ENCODE peak calls at places on chromosomes 2 and 18, in nine cellular contexts. M is pancreas; I is esophagus muscularis mucosa; E is K562; A is H9; D is thyroid gland; P is heart right ventricle; W is CD4-positive, CD25-positive, alpha-beta regulatory T cell; R is CD8-positive, alpha-beta T cell. B is an unnamed sample. For H3K27me3, the result is how much of the 10 kb centered on the place peaks cover.

GRCh38 chr2:108924444-108925251 is 64.4 kb downstream of the EDAR start:
- DNase-seq in M (no peak), I (no peak), E (no peak), A (no peak), D (no peak), P (no peak), W (no peak), R (no peak), B (no peak)

GRCh38 chr2:137168564-137168963 is 403.2 kb downstream of the THSD7B start:
- DNase-seq in M (no peak), I (no peak), E (no peak), A (no peak), D (no peak), P (no peak), W (no peak), R (no peak), B (no peak)

GRCh38 chr2:88038263-88039105 is 17.1 kb downstream of the KRCC1 start:
- DNase-seq in M (no peak), I (no peak), E (no peak), A (no peak), D (no peak), P (no peak), W (no peak), R (no peak), B (no peak)

GRCh38 chr18:22539045-22539444 is 121.3 kb upstream of the CTAGE1 start:
- DNase-seq in M (no peak), I (no peak), E (no peak), A (no peak), D (peak), P (no peak), W (no peak), R (no peak), B (no peak)

GRCh38 chr2:215357660-215358059 is 45.8 kb downstream of the ATIC start:
- DNase-seq in M (no peak), I (no peak), E (no peak), A (no peak), D (no peak), P (no peak), W (no peak), R (no peak), B (no peak)

GRCh38 chr2:239949537-239949936 is 75.6 kb downstream of the NDUFA10 start:
- DNase-seq in M (no peak), I (no peak), E (no peak), A (peak), D (no peak), P (no peak), W (no peak), R (no peak), B (no peak)

GRCh38 chr2:15042824-15043223 is 410.3 kb downstream of the LRATD1 start:
- DNase-seq in M (no peak), I (no peak), E (no peak), A (no peak), D (no peak), P (no peak), W (no peak), R (no peak), B (no peak)

GRCh38 chr2:88671786-88672427 is 19.6 kb upstream of the RPIA start:
- DNase-seq in M (no peak), I (no peak), E (peak), A (peak), D (no peak), P (no peak), W (peak), R (no peak), B (no peak)

GRCh38 chr18:33960393-33960792 is 264.3 kb downstream of the NOL4 start:
- DNase-seq in M (no peak), I (no peak), E (no peak), A (no peak), D (no peak), P (no peak), W (no peak), R (no peak), B (no peak)

GRCh38 chr2:26691140-26691539 is 1.4 kb upstream of the KCNK3 start:
- DNase-seq in M (no peak), I (no peak), E (no peak), A (no peak), D (peak), P (no peak), W (no peak), R (no peak), B (no peak)

GRCh38 chr2:20421988-20422678 is 24.7 kb upstream of the RHOB start:
- DNase-seq in M (peak), I (no peak), E (no peak), A (no peak), D (peak), P (peak), W (no peak), R (no peak), B (no peak)

GRCh38 chr18:24488824-24489493 is 28.5 kb downstream of the HRH4 start:
- DNase-seq in M (no peak), I (no peak), E (peak), A (no peak), D (no peak), P (no peak), W (peak), R (no peak), B (no peak)

GRCh38 chr2:3827673-3828575 is 124.5 kb downstream of the DCDC2C start:
- DNase-seq in M (no peak), I (no peak), E (peak), A (no peak), D (peak), P (peak), W (no peak), R (no peak), B (no peak)

GRCh38 chr2:190822038-190822437 is 58.6 kb upstream of the GLS start:
- DNase-seq in M (no peak), I (no peak), E (no peak), A (no peak), D (no peak), P (no peak), W (no peak), R (no peak), B (no peak)

GRCh38 chr2:181258761-181259160 is 198.4 kb upstream of the ITGA4 start:
- DNase-seq in M (no peak), I (no peak), E (no peak), A (no peak), D (no peak), P (no peak), W (no peak), R (no peak), B (no peak)

GRCh38 chr2:59713577-59713976 is 839.9 kb downstream of the BCL11A start:
- DNase-seq in M (no peak), I (no peak), E (no peak), A (no peak), D (no peak), P (no peak), W (no peak), R (no peak), B (no peak)

GRCh38 chr2:232333361-232334135 is 45.0 kb upstream of the ALPP start:
- DNase-seq in M (no peak), I (no peak), E (peak), A (peak), D (no peak), P (no peak), W (no peak), R (no peak), B (no peak)

GRCh38 chr2:201931955-201932354 is 101.7 kb upstream of the FZD7 start:
- DNase-seq in M (no peak), I (no peak), E (no peak), A (no peak), D (no peak), P (no peak), W (no peak), R (no peak), B (no peak)

GRCh38 chr18:74281011-74281638 is 10.6 kb downstream of the CYB5A start:
- DNase-seq in M (no peak), I (peak), E (no peak), A (peak), D (no peak), P (no peak), W (no peak), R (no peak), B (no peak)

GRCh38 chr2:27485496-27485895 is 4.0 kb downstream of the IFT172 start:
- DNase-seq in M (no peak), I (no peak), E (no peak), A (no peak), D (no peak), P (no peak), W (no peak), R (no peak), B (no peak)

GRCh38 chr2:237901932-237902846 is 42.8 kb downstream of the RAMP1 start:
- DNase-seq in M (no peak), I (no peak), E (no peak), A (peak), D (no peak), P (no peak), W (no peak), R (no peak), B (no peak)

GRCh38 chr2:44184106-44184505 is 15.4 kb downstream of the PPM1B start:
- DNase-seq in M (no peak), I (no peak), E (no peak), A (no peak), D (no peak), P (no peak), W (peak), R (no peak), B (no peak)

GRCh38 chr2:109702250-109702985 is 88.3 kb downstream of the SOWAHC start:
- DNase-seq in M (no peak), I (no peak), E (no peak), A (no peak), D (no peak), P (no peak), W (no peak), R (no peak), B (no peak)

GRCh38 chr2:30756051-30756719 is 51.1 kb downstream of the CAPN13 start:
- DNase-seq in M (no peak), I (no peak), E (peak), A (no peak), D (no peak), P (no peak), W (no peak), R (no peak), B (no peak)

GRCh38 chr2:60299179-60299578 is 254.3 kb downstream of the BCL11A start:
- DNase-seq in M (no peak), I (no peak), E (no peak), A (no peak), D (no peak), P (no peak), W (no peak), R (no peak), B (no peak)

GRCh38 chr2:236512902-236513433 is 56.7 kb upstream of the ACKR3 start:
- DNase-seq in M (peak), I (no peak), E (peak), A (peak), D (peak), P (peak), W (peak), R (peak), B (peak)

GRCh38 chr2:173589604-173590277 is 235.1 kb downstream of the CDCA7 start:
- DNase-seq in M (no peak), I (no peak), E (no peak), A (no peak), D (peak), P (no peak), W (no peak), R (no peak), B (no peak)
- H3K27ac ChIP-seq in M (peak), I (no peak), E (no peak), A (no peak), D (peak), P (no peak), W (no peak), R (no peak), B (no peak)

GRCh38 chr18:49029628-49030027 is 78.9 kb upstream of the SMAD7 start:
- DNase-seq in M (no peak), I (no peak), E (no peak), A (no peak), D (no peak), P (no peak), W (no peak), R (peak), B (no peak)

GRCh38 chr18:49028801-49029506 is 78.2 kb upstream of the SMAD7 start:
- DNase-seq in M (no peak), I (no peak), E (no peak), A (no peak), D (no peak), P (no peak), W (no peak), R (peak), B (no peak)

GRCh38 chr18:49030692-49031443 is 80.1 kb upstream of the SMAD7 start:
- DNase-seq in M (no peak), I (no peak), E (no peak), A (no peak), D (no peak), P (no peak), W (no peak), R (peak), B (no peak)

GRCh38 chr18:49031511-49032188 is 80.9 kb upstream of the SMAD7 start:
- DNase-seq in M (no peak), I (no peak), E (no peak), A (no peak), D (no peak), P (no peak), W (peak), R (peak), B (no peak)

DNA sequence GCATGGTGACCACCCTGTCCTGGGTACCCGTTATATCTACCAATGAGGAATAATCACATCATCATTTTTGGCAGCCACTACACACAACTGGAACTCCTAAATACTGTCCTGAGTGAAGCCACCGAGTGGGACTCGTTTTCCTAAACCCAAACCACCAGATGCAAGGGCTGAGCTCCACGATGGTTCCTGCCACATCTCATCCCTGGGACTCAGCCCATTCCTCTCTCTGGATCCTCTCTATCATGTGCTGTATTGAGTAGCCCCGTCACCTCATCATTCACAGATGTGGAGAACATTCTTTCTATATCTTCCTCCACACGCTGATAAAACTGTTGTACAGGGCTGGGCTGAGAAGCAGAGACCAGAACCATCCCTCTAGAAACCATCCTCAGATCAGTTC is 79.4 kb upstream of the SMAD7 start:
- DNase-seq in M (no peak), I (no peak), E (no peak), A (no peak), D (no peak), P (no peak), W (no peak), R (peak), B (no peak)
- H3K27me3 ChIP-seq in M (under half), I (under half), E (under half), A (under half), D (under half), P (under half), W (under half), R (under half), B (under half)

GRCh38 chr2:63012541-63012940 is 38.1 kb upstream of the OTX1 start:
- DNase-seq in M (no peak), I (no peak), E (no peak), A (no peak), D (no peak), P (no peak), W (no peak), R (no peak), B (no peak)
- H3K27ac ChIP-seq in M (no peak), I (no peak), E (no peak), A (no peak), D (no peak), P (no peak), W (no peak), R (no peak), B (no peak)

GRCh38 chr18:8969639-8970378 is 132.7 kb upstream of the NDUFV2 start:
- DNase-seq in M (no peak), I (no peak), E (no peak), A (no peak), D (no peak), P (no peak), W (no peak), R (no peak), B (no peak)

GRCh38 chr18:8966819-8967218 is 135.7 kb upstream of the NDUFV2 start:
- DNase-seq in M (no peak), I (no peak), E (no peak), A (no peak), D (no peak), P (no peak), W (no peak), R (no peak), B (no peak)

GRCh38 chr18:8965398-8965797 is 137.1 kb upstream of the NDUFV2 start:
- DNase-seq in M (no peak), I (no peak), E (no peak), A (no peak), D (no peak), P (no peak), W (no peak), R (no peak), B (no peak)

GRCh38 chr18:8970843-8971242 is 131.7 kb upstream of the NDUFV2 start:
- DNase-seq in M (no peak), I (no peak), E (no peak), A (no peak), D (no peak), P (no peak), W (no peak), R (no peak), B (no peak)

GRCh38 chr18:8967573-8967972 is 134.9 kb upstream of the NDUFV2 start:
- DNase-seq in M (no peak), I (no peak), E (no peak), A (no peak), D (no peak), P (no peak), W (no peak), R (no peak), B (no peak)
- H3K27me3 ChIP-seq in M (under half), I (under half), E (under half), A (under half), D (under half), P (under half), W (under half), R (under half), B (under half)

GRCh38 chr18:62282188-62282629 is 42.9 kb upstream of the TNFRSF11A start:
- DNase-seq in M (no peak), I (no peak), E (no peak), A (no peak), D (no peak), P (no peak), W (no peak), R (no peak), B (no peak)

GRCh38 chr18:62284637-62285036 is 40.5 kb upstream of the TNFRSF11A start:
- DNase-seq in M (no peak), I (no peak), E (no peak), A (no peak), D (no peak), P (no peak), W (no peak), R (no peak), B (no peak)

GRCh38 chr18:62288669-62289016 is 36.5 kb upstream of the TNFRSF11A start:
- DNase-seq in M (no peak), I (no peak), E (no peak), A (no peak), D (no peak), P (no peak), W (no peak), R (no peak), B (no peak)

GRCh38 chr18:62289047-62289446 is 36.1 kb upstream of the TNFRSF11A start:
- DNase-seq in M (no peak), I (no peak), E (no peak), A (no peak), D (no peak), P (no peak), W (no peak), R (no peak), B (no peak)

DNA sequence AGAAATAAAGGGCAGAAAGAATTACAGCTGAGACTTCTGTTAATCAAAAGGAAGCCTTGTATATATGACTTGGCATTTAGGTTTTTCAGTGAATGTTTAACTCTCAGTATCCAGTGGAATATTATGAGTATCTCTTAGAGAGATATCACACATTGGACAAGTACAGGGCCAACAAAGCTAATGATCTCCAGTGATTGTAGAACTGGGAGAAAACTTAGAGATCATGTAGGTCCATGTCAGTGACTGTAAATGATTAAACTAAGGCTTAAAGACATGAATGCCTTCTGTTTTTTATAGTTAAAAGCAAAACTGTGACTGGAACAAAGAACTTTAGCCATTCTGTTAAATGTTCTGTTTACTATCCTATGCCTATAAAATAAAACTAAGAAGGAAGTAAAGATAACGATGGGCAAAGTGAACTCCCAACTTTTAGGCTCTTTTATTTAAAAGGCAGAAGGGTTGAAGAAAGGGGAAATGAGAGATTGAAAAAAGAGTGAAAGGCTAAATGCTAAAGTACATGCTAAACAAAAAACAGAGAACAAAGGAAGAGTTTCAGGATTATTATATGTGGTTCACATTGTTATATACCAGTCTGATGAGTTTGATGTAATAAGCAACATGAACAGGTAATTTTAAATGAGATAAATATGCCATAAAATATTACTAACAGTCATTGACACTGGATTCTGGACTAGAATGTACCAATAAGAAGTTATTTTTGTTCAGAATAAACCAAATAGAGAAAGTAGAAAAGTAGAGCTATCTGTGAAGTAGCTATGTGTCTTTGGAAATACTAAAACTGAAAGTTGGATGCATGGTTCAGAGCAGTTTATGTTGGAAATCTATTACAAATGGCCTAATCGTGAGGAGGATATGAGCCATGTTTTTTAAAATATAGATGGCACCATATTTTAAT is 37.1 kb upstream of the TNFRSF11A start:
- DNase-seq in M (no peak), I (no peak), E (no peak), A (no peak), D (no peak), P (no peak), W (no peak), R (no peak), B (no peak)
- H3K27ac ChIP-seq in M (no peak), I (no peak), E (no peak), A (no peak), D (no peak), P (no peak), W (no peak), R (no peak), B (no peak)

DNA sequence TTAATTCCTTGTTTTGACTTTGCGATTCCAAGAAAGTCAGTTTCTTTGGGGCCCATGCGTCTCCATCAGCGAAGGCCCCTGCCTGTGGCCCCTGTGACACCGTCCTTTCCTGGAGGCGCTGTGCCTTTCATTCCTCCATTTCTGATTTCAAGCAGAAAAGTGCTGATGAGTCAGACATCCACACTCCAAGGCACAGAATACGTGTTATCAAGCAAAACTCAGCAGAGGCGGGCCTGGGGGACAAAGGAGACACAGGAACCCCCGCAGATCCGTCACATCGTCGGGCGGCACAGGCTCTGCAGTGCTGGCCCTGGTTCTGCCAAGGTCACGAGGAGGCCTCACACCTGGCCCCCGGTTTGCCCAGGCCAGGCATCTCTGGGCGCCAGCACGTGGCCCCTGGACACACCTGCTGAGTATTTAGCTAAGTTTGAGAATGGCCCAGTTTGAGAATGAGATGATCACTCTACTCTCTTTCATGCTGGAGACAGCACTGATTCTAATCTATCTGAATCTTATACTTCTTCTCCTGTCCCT is 7.2 kb upstream of the SALL3 start:
- DNase-seq in M (no peak), I (no peak), E (no peak), A (peak), D (no peak), P (no peak), W (no peak), R (no peak), B (no peak)
- H3K27me3 ChIP-seq in M (under half), I (under half), E (under half), A (half or more), D (under half), P (half or more), W (under half), R (under half), B (half or more)

GRCh38 chr2:230794472-230794871 is 70.3 kb upstream of the ITM2C start:
- DNase-seq in M (no peak), I (no peak), E (no peak), A (no peak), D (no peak), P (no peak), W (no peak), R (peak), B (peak)
- H3K27ac ChIP-seq in M (peak), I (peak), E (no peak), A (no peak), D (peak), P (no peak), W (peak), R (peak), B (peak)

B was measured in CD4-positive, alpha-beta T cell.